ENCODE peak calls at places on chromosomes 1 and 21, in eight cellular contexts. S is activated CD8-positive, alpha-beta T cell treated with anti-CD3 and anti-CD28 coated beads for 36 hours; M is progenitor cell of endocrine pancreas; X is activated B cell treated with CpG ODN at 0.5 μM for 24 hours; P is cardiac fibroblast; Q is psoas muscle; Y is coronary artery; K is fibroblast of pulmonary artery. N is an unnamed sample.

GRCh38 chr1:151443846-151444790 is 15.2 kb downstream of the POGZ start:
- DNase-seq in S (peak), M (peak), X (no peak), P (peak), Q (no peak), Y (no peak), K (peak), N (peak)

GRCh38 chr21:32143222-32143939 is 135.5 kb downstream of the MIS18A start:
- DNase-seq in S (no peak), M (no peak), X (no peak), P (no peak), Q (peak), Y (no peak), K (no peak), N (no peak)

GRCh38 chr1:160522622-160523345 is at the start of gene SLAMF6:
- DNase-seq in S (peak), M (no peak), X (peak), P (no peak), Q (no peak), Y (no peak), K (no peak), N (no peak)

GRCh38 chr1:232944342-232944741 is 6.1 kb upstream of the NTPCR start:
- DNase-seq in S (peak), M (no peak), X (no peak), P (no peak), Q (no peak), Y (no peak), K (no peak), N (no peak)

GRCh38 chr1:234683856-234684632 is 74.1 kb upstream of the IRF2BP2 start:
- DNase-seq in S (no peak), M (no peak), X (no peak), P (peak), Q (peak), Y (no peak), K (peak), N (no peak)

GRCh38 chr1:196538473-196538872 is 69.8 kb downstream of the KCNT2 start:
- DNase-seq in S (no peak), M (no peak), X (no peak), P (no peak), Q (no peak), Y (no peak), K (no peak), N (no peak)

GRCh38 chr1:6526316-6526715 is 28.0 kb downstream of the NOL9 start:
- DNase-seq in S (no peak), M (no peak), X (no peak), P (no peak), Q (no peak), Y (no peak), K (no peak), N (no peak)

GRCh38 chr21:39969691-39970364 is 102.6 kb downstream of the PCP4 start:
- DNase-seq in S (no peak), M (no peak), X (no peak), P (no peak), Q (no peak), Y (no peak), K (no peak), N (no peak)

GRCh38 chr1:40709100-40709801 is 17.7 kb downstream of the NFYC start:
- DNase-seq in S (peak), M (peak), X (peak), P (peak), Q (peak), Y (peak), K (peak), N (peak)

GRCh38 chr21:45406801-45407628 is 2.0 kb downstream of the COL18A1 start:
- DNase-seq in S (no peak), M (no peak), X (no peak), P (no peak), Q (peak), Y (no peak), K (no peak), N (no peak)

GRCh38 chr1:165763442-165763841 is 5.2 kb downstream of the TMCO1 start:
- DNase-seq in S (peak), M (no peak), X (no peak), P (no peak), Q (no peak), Y (no peak), K (no peak), N (no peak)

GRCh38 chr1:81305997-81306452 is 494.7 kb upstream of the ADGRL2 start:
- DNase-seq in S (no peak), M (no peak), X (no peak), P (peak), Q (no peak), Y (no peak), K (peak), N (no peak)

GRCh38 chr1:156154317-156154749 is 948 bp downstream of the SEMA4A start:
- DNase-seq in S (peak), M (no peak), X (peak), P (no peak), Q (peak), Y (no peak), K (no peak), N (no peak)

GRCh38 chr1:23964790-23965740 is 5.4 kb downstream of the PNRC2 start:
- DNase-seq in S (no peak), M (no peak), X (no peak), P (peak), Q (no peak), Y (no peak), K (peak), N (no peak)

GRCh38 chr1:116374340-116375164 is 1.5 kb downstream of the ATP1A1 start:
- DNase-seq in S (peak), M (no peak), X (no peak), P (no peak), Q (no peak), Y (no peak), K (no peak), N (no peak)

GRCh38 chr1:233412812-233413211 is 85.3 kb downstream of the MAP3K21 start:
- DNase-seq in S (no peak), M (no peak), X (no peak), P (no peak), Q (no peak), Y (no peak), K (no peak), N (no peak)

GRCh38 chr1:119027759-119028158 is 39.6 kb upstream of the TBX15 start:
- DNase-seq in S (no peak), M (no peak), X (no peak), P (no peak), Q (no peak), Y (no peak), K (no peak), N (no peak)

GRCh38 chr1:186325239-186325638 is 49.8 kb downstream of the TPR start:
- DNase-seq in S (no peak), M (no peak), X (no peak), P (peak), Q (no peak), Y (no peak), K (peak), N (no peak)

GRCh38 chr1:176177764-176178163 is 29.3 kb downstream of the COP1 start:
- DNase-seq in S (no peak), M (no peak), X (no peak), P (no peak), Q (no peak), Y (no peak), K (no peak), N (no peak)

GRCh38 chr1:118485757-118486156 is 300.7 kb upstream of the SPAG17 start:
- DNase-seq in S (no peak), M (no peak), X (no peak), P (no peak), Q (no peak), Y (no peak), K (no peak), N (no peak)

GRCh38 chr1:119783354-119784126 is 14.8 kb upstream of the HMGCS2 start:
- DNase-seq in S (no peak), M (no peak), X (no peak), P (peak), Q (no peak), Y (no peak), K (peak), N (no peak)

GRCh38 chr1:16248603-16249534 is 11.9 kb upstream of the CPLANE2 start:
- DNase-seq in S (no peak), M (no peak), X (no peak), P (peak), Q (peak), Y (peak), K (peak), N (peak)

GRCh38 chr1:170494369-170494768 is 37.6 kb upstream of the GORAB start:
- DNase-seq in S (no peak), M (no peak), X (no peak), P (peak), Q (no peak), Y (no peak), K (peak), N (no peak)

GRCh38 chr1:109193653-109194590 is 19.8 kb upstream of the SARS1 start:
- DNase-seq in S (peak), M (peak), X (peak), P (no peak), Q (peak), Y (no peak), K (peak), N (no peak)

GRCh38 chr1:27413004-27413403 is 20.6 kb downstream of the GPR3 start:
- DNase-seq in S (no peak), M (no peak), X (no peak), P (no peak), Q (no peak), Y (no peak), K (no peak), N (no peak)

GRCh38 chr21:34941162-34941561 is 107.9 kb downstream of the RUNX1 start:
- DNase-seq in S (no peak), M (no peak), X (no peak), P (no peak), Q (no peak), Y (no peak), K (no peak), N (no peak)

GRCh38 chr21:16085436-16085835 is 355.7 kb downstream of the USP25 start:
- DNase-seq in S (no peak), M (no peak), X (no peak), P (no peak), Q (no peak), Y (no peak), K (no peak), N (no peak)

DNA sequence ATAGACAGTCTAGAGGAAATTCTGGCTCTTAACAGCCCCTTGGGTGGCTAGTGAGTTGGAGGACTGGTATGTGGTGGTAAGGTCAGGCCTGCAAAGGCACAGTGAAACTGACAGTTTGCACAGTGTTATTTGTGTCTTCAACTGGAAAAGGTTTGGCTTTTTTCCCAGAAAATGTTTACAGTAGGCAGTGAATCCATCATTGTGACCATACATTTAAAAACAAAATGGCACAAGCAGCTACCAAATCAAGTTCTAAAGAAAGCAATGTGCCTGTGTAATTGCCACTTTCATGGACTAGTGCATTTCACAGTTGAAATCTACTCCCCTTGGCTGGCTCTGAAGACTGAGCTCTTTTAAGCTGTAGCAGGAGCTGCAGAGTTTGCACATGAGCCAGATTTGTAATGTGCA is 24.8 kb downstream of the ATPAF1 start:
- DNase-seq in S (no peak), M (no peak), X (no peak), P (peak), Q (no peak), Y (no peak), K (peak), N (no peak)
- TF ChIP-seq CTCF in S (no peak), M (no peak), X (no peak), P (no peak), Q (no peak), Y (no peak), K (no peak), N (no peak)

DNA sequence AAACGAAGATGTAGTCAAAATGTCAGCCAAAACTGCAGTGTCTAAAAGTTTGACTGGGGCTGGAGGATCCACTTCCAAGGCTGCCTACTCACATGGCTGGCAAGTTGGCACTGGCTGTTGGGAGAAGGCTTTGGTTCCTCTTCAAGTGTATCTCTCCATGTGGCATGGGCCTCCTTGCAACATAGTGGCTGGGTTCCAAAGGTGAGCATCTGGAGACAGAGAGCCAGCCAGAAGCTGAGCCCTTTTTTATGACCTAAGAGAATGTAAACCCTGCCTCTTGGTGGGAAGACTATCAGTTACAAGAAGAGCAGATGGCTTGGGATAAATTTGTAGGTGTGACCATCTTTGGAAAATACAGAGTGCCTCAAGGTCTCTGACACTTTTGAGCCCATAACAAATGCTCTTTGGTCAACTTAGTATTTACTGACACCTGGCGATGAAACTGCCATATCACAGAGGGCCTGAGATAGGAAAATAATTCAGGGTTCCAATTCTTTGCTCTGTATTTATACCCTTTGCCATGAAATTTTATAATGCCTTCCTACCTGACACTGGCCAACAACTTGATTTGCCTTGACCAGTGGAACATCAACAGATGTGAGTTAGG is 31.4 kb upstream of the PRELP start:
- DNase-seq in S (no peak), M (no peak), X (no peak), P (no peak), Q (no peak), Y (no peak), K (no peak), N (no peak)
- TF ChIP-seq CTCF in S (no peak), M (no peak), X (no peak), P (no peak), Q (no peak), Y (no peak), K (no peak), N (no peak)

DNA sequence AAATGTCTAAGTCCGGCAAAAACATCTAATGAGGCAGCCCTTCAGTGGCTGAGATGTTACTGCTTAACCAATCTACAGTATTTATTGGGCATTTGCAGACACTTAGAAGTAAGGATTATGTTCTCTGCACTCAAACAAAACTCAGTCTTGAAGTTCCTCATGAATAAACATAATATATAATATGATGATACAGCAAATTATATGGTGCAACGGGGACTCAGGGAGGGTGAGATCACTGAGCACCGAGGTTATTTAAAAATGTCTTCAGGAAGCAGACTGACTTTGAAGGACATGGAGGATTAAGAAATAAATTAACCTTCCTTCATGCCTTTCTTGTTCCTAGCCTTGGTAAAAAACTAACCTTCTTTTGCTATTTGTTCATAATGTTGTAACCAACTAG is 27.9 kb downstream of the WDR64 start:
- DNase-seq in S (no peak), M (no peak), X (no peak), P (no peak), Q (no peak), Y (no peak), K (no peak), N (no peak)
- TF ChIP-seq CTCF in S (no peak), M (no peak), X (no peak), P (no peak), Q (no peak), Y (no peak), K (no peak), N (no peak)

DNA sequence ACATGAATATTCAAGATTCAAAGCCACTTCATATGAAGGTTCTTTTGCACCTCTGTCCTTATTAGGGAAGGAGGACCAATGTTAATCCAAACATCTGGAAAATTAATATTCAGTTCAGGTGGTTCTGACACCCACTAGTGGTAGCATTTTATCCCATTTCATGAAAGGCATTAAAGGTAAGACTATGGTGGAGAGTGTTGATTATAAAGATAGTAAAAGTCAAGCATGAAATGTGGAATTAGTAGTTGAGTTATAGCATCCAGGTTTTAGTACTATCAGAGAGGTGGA is 17.5 kb upstream of the YTHDF2 start:
- DNase-seq in S (no peak), M (no peak), X (no peak), P (no peak), Q (no peak), Y (no peak), K (no peak), N (no peak)
- TF ChIP-seq CTCF in S (no peak), M (no peak), X (no peak), P (no peak), Q (no peak), Y (no peak), K (no peak), N (no peak)

GRCh38 chr1:18246543-18246942 is 138.9 kb downstream of the IGSF21 start:
- DNase-seq in S (no peak), M (no peak), X (no peak), P (no peak), Q (no peak), Y (no peak), K (no peak), N (no peak)
- TF ChIP-seq CTCF in S (no peak), M (no peak), X (no peak), P (no peak), Q (no peak), Y (no peak), K (no peak), N (no peak)

DNA sequence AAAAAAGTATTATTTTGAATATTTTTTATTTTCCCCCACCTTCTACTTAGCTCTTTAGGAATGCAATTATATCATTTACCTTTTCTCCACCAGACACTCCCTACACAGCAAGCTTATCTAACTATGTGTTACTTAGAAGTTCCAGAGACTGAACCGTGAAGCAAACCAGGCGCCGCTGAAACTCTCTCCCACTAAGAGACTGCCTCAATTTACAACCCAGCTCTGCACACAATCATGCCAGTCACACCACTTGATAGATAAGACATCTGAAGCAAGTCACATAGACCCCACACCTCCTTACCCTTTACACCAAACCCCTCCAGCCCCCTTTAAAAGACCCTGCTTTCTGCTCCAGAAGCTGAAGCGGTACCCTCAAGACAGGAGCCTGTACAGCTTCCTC is 245.5 kb downstream of the S1PR1 start:
- DNase-seq in S (no peak), M (no peak), X (no peak), P (no peak), Q (no peak), Y (no peak), K (no peak), N (no peak)
- TF ChIP-seq CTCF in S (no peak), M (no peak), X (no peak), P (no peak), Q (no peak), Y (no peak), K (no peak), N (no peak)

GRCh38 chr1:12063141-12064072 is at the start of gene TNFRSF8:
- DNase-seq in S (peak), M (no peak), X (no peak), P (peak), Q (no peak), Y (no peak), K (peak), N (no peak)
- TF ChIP-seq CTCF in S (no peak), M (no peak), X (no peak), P (no peak), Q (no peak), Y (no peak), K (no peak), N (no peak)

DNA sequence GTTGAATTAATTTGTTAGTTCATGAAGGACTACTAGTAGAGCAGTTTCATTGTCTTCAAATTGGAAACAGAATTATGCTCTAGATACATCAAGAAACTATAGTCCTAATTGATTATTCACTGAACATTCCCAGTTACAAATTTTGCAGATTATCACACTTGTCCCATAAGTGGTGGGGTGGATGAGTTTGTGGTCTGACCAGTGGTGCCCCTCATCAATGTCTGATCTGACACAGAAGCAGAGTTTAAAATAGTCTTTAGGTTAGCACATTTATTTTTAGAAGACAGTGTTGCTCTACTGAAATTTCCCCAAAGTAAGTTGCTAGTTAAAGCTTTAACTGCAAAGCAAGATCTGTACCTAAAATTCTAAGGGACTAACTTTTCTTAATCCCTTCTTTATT is 42.9 kb downstream of the INKA2 start:
- DNase-seq in S (no peak), M (no peak), X (no peak), P (no peak), Q (no peak), Y (no peak), K (no peak), N (no peak)
- TF ChIP-seq CTCF in S (no peak), M (no peak), X (no peak), P (no peak), Q (no peak), Y (no peak), K (no peak), N (no peak)